ENCODE peak calls at places on chromosomes 11 and 22, in five cellular contexts. Y is osteoblast, J is upper lobe of right lung, W is A549, G is body of pancreas. C is an unnamed sample.

GRCh38 chr11:45262900-45263299 is 23.2 kb downstream of the SYT13 start:
- DNase-seq in Y (no peak), J (no peak), W (no peak), G (peak; percentile 41), C (no peak)

GRCh38 chr11:65576232-65576866 is 496 bp downstream of the EHBP1L1 start:
- DNase-seq in Y (peak; percentile 94), J (peak; percentile 87), W (no peak), G (peak; percentile 36), C (no peak)

GRCh38 chr22:47848384-47848920 is 1086.0 kb downstream of the TBC1D22A start:
- DNase-seq in Y (no peak), J (no peak), W (no peak), G (no peak), C (no peak)

GRCh38 chr11:47234669-47235075 is 13.9 kb downstream of the ACP2 start:
- DNase-seq in Y (no peak), J (no peak), W (no peak), G (peak; percentile 90), C (no peak)

GRCh38 chr11:62133328-62134065 is 9.7 kb downstream of the INCENP start:
- DNase-seq in Y (peak; percentile 66), J (no peak), W (no peak), G (no peak), C (no peak)

GRCh38 chr22:37752189-37753061 is 55.3 kb upstream of the GCAT start:
- DNase-seq in Y (peak; percentile 99), J (peak; percentile 90), W (peak; percentile 64), G (peak; percentile 90), C (peak; percentile 88)

GRCh38 chr22:35341090-35341874 is 39.6 kb upstream of the HMOX1 start:
- DNase-seq in Y (peak; percentile 50), J (no peak), W (no peak), G (no peak), C (no peak)

GRCh38 chr11:110892741-110893285 is 180.6 kb upstream of the ARHGAP20 start:
- DNase-seq in Y (no peak), J (no peak), W (no peak), G (no peak), C (no peak)

GRCh38 chr11:131851951-131852350 is 481.5 kb downstream of the NTM start:
- DNase-seq in Y (no peak), J (no peak), W (no peak), G (peak; percentile 34), C (no peak)

GRCh38 chr11:105468154-105468553 is 141.7 kb upstream of the GRIA4 start:
- DNase-seq in Y (no peak), J (no peak), W (no peak), G (no peak), C (no peak)

GRCh38 chr11:72721689-72722049 is 30.5 kb downstream of the ARAP1 start:
- DNase-seq in Y (peak; percentile 83), J (peak; percentile 79), W (no peak), G (peak; percentile 48), C (peak; percentile 88)

GRCh38 chr11:68275721-68276488 is 4.1 kb upstream of the C11orf24 start:
- DNase-seq in Y (no peak), J (no peak), W (no peak), G (peak; percentile 40), C (peak; percentile 43)

DNA sequence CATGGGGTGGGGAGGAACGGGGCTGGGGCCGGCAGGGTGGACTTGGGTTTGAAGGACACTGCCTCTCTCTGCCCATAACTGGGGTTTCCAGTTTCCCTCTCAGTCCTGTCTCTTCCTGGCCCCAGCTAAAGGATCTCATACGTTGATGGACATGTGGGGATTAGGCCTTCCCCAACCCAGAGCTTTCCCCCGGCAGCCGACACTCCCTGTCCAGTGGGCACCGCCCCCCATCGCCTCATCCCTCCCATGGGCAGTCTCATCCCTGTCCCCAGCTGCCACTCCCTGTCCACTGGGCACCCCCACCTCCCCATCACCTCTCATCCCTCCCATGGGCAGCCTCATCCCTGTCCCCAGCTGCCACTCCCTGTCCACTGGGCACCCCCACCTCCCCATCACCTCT is 22.2 kb upstream of the ACR start:
- DNase-seq in Y (no peak), J (no peak), W (no peak), G (no peak), C (no peak)
- TF ChIP-seq CTCF in Y (no peak), J (no peak), W (no peak), G (no peak), C (no peak)

DNA sequence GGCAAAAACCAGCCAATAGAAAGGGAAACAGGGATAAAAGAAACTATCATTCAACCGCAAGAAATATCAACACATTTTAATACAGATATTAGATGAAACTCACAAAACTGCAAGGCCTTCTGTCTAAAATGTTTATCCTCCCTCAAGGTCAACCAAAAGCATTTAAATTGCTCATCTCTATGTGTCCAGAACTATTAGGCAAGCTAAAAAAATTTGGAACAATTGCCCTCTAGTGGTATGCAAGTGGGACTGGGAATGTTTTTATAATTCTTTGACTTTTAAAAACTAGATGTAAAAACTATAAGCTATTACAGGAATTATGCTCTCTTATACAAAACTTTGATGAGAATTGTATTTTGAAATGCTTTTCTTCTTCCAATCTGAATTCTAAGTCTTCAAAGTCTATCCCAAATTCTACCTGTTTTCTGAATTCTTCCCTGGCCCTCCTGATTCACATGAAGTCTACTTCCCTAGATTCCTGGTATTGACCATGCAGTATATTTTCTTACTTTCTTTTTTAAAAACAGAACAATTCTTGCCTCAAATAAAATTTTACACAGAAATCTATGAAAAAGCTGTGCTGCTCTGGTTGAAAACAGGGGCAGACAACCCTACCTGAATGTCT is 4.9 kb downstream of the CWC15 start:
- DNase-seq in Y (peak; percentile 85), J (no peak), W (no peak), G (no peak), C (no peak)
- H3K4me3 ChIP-seq in Y (no peak overlapping the region), J (no peak overlapping the region), W (no peak overlapping the region), G (no peak overlapping the region), C (no peak overlapping the region)

GRCh38 chr11:77129069-77129840 is 1.2 kb downstream of the MYO7A start:
- DNase-seq in Y (peak; percentile 55), J (no peak), W (no peak), G (no peak), C (no peak)

GRCh38 chr11:77126156-77126775 is 1.8 kb upstream of the MYO7A start:
- DNase-seq in Y (no peak), J (no peak), W (no peak), G (no peak), C (no peak)

GRCh38 chr11:77127674-77127968 is 425 bp upstream of the MYO7A start:
- DNase-seq in Y (no peak), J (no peak), W (no peak), G (no peak), C (no peak)

GRCh38 chr11:77126861-77127673 is 979 bp upstream of the MYO7A start:
- DNase-seq in Y (peak; percentile 97), J (peak; percentile 78), W (peak; percentile 63), G (peak; percentile 42), C (peak; percentile 86)

GRCh38 chr11:77127969-77128691 is at the start of gene MYO7A:
- DNase-seq in Y (peak; percentile 90), J (peak; percentile 73), W (no peak), G (peak; percentile 87), C (no peak)
- H3K27ac ChIP-seq in Y (no peak within 1 kb of the TSS), J (no peak within 1 kb of the TSS), W (peak within 1 kb of the TSS; percentile 61), G (peak within 1 kb of the TSS; percentile 54), C (no peak within 1 kb of the TSS)

GRCh38 chr11:87743002-87743401 is 432.2 kb downstream of the RAB38 start:
- DNase-seq in Y (no peak), J (no peak), W (no peak), G (no peak), C (no peak)
- TF ChIP-seq CTCF in Y (no peak), J (peak; percentile 13), W (no peak), G (no peak), C (no peak)

GRCh38 chr11:57917632-57918031 is 106.0 kb upstream of the OR9Q1 start:
- DNase-seq in Y (no peak), J (no peak), W (no peak), G (no peak), C (no peak)

GRCh38 chr11:57920971-57921370 is 102.7 kb upstream of the OR9Q1 start:
- DNase-seq in Y (no peak), J (no peak), W (no peak), G (no peak), C (no peak)
- H3K4me3 ChIP-seq in Y (no peak overlapping the region), J (no peak overlapping the region), W (no peak overlapping the region), G (no peak overlapping the region), C (no peak overlapping the region)

GRCh38 chr11:9142732-9143131 is 51.3 kb upstream of the SCUBE2 start:
- DNase-seq in Y (no peak), J (no peak), W (no peak), G (no peak), C (no peak)

GRCh38 chr11:9146477-9146876 is 55.1 kb upstream of the SCUBE2 start:
- DNase-seq in Y (no peak), J (no peak), W (no peak), G (no peak), C (no peak)

GRCh38 chr11:9144828-9145227 is 53.4 kb upstream of the SCUBE2 start:
- DNase-seq in Y (no peak), J (no peak), W (no peak), G (no peak), C (no peak)

GRCh38 chr11:9139628-9140357 is 48.4 kb upstream of the SCUBE2 start:
- DNase-seq in Y (no peak), J (no peak), W (no peak), G (no peak), C (no peak)

GRCh38 chr11:9143726-9144125 is 52.3 kb upstream of the SCUBE2 start:
- DNase-seq in Y (no peak), J (no peak), W (no peak), G (no peak), C (no peak)
- H3K27ac ChIP-seq in Y (no peak overlapping the region), J (no peak overlapping the region), W (no peak overlapping the region), G (no peak overlapping the region), C (no peak overlapping the region)

C was measured in spleen.